ENCODE peak calls at places on chromosomes 12 and 14, in six cellular contexts. X, O, B, J, A and W are unnamed samples.

GRCh38 chr12:34396861-34397590 is 374.7 kb downstream of the ALG10 start:
- DNase-seq in X (no peak), O (no peak), B (no peak), J (peak), A (no peak), W (no peak)

GRCh38 chr14:30791522-30792351 is 82.6 kb upstream of the COCH start:
- DNase-seq in X (no peak), O (no peak), B (no peak), J (no peak), A (no peak), W (no peak)

GRCh38 chr12:94644141-94644575 is 6.2 kb downstream of the TMCC3 start:
- DNase-seq in X (peak), O (no peak), B (no peak), J (peak), A (no peak), W (no peak)

GRCh38 chr12:52321433-52321832 is 235 bp upstream of the KRT83 start:
- DNase-seq in X (no peak), O (no peak), B (no peak), J (no peak), A (no peak), W (no peak)

GRCh38 chr12:29104495-29104894 is 44.6 kb upstream of the FAR2 start:
- DNase-seq in X (no peak), O (no peak), B (no peak), J (no peak), A (no peak), W (no peak)

GRCh38 chr14:59543873-59544272 is 32.7 kb downstream of the CCDC175 start:
- DNase-seq in X (no peak), O (no peak), B (no peak), J (no peak), A (no peak), W (no peak)

GRCh38 chr12:46800160-46800559 is 25.6 kb downstream of the SLC38A4 start:
- DNase-seq in X (no peak), O (no peak), B (no peak), J (no peak), A (no peak), W (peak)

GRCh38 chr12:120350576-120351350 is 18.2 kb downstream of the MSI1 start:
- DNase-seq in X (no peak), O (no peak), B (no peak), J (no peak), A (no peak), W (no peak)

GRCh38 chr14:90842726-90843125 is 26.5 kb upstream of the TTC7B start:
- DNase-seq in X (peak), O (no peak), B (no peak), J (peak), A (no peak), W (no peak)

GRCh38 chr12:15541996-15542631 is 219.8 kb downstream of the PTPRO start:
- DNase-seq in X (no peak), O (no peak), B (no peak), J (peak), A (peak), W (no peak)

GRCh38 chr12:99043319-99043914 is 398.3 kb downstream of the APAF1 start:
- DNase-seq in X (peak), O (peak), B (peak), J (peak), A (peak), W (peak)

GRCh38 chr14:57982802-57983201 is 116.9 kb upstream of the SLC35F4 start:
- DNase-seq in X (peak), O (no peak), B (no peak), J (no peak), A (no peak), W (no peak)

GRCh38 chr14:55846852-55847471 is 267.0 kb downstream of the KTN1 start:
- DNase-seq in X (peak), O (no peak), B (no peak), J (no peak), A (peak), W (no peak)

GRCh38 chr12:120367924-120368788 is 808 bp downstream of the MSI1 start:
- DNase-seq in X (no peak), O (peak), B (no peak), J (no peak), A (no peak), W (peak)

GRCh38 chr12:65886996-65887395 is 62.7 kb downstream of the HMGA2 start:
- DNase-seq in X (peak), O (no peak), B (peak), J (no peak), A (peak), W (no peak)

GRCh38 chr12:44874981-44875416 is 1.1 kb downstream of the NELL2 start:
- DNase-seq in X (no peak), O (peak), B (no peak), J (no peak), A (no peak), W (peak)

GRCh38 chr14:33679461-33680225 is 271.2 kb downstream of the EGLN3 start:
- DNase-seq in X (peak), O (no peak), B (no peak), J (no peak), A (peak), W (no peak)

GRCh38 chr12:67366530-67367196 is 97.5 kb downstream of the CAND1 start:
- DNase-seq in X (peak), O (no peak), B (no peak), J (no peak), A (peak), W (no peak)

GRCh38 chr12:132476421-132476820 is 13.5 kb upstream of the FBRSL1 start:
- DNase-seq in X (no peak), O (no peak), B (no peak), J (no peak), A (no peak), W (no peak)

GRCh38 chr12:88298014-88298682 is 156.0 kb downstream of the TMTC3 start:
- DNase-seq in X (no peak), O (no peak), B (no peak), J (no peak), A (peak), W (no peak)

GRCh38 chr14:103127861-103128598 is 4.8 kb downstream of the TNFAIP2 start:
- DNase-seq in X (no peak), O (no peak), B (no peak), J (peak), A (no peak), W (no peak)

GRCh38 chr12:92539966-92540791 is 162.6 kb upstream of the PLEKHG7 start:
- DNase-seq in X (no peak), O (peak), B (no peak), J (peak), A (no peak), W (peak)

GRCh38 chr12:100024974-100025555 is 40.3 kb upstream of the ANKS1B start:
- DNase-seq in X (no peak), O (no peak), B (no peak), J (no peak), A (no peak), W (no peak)

GRCh38 chr12:104573-105081 is 38.1 kb downstream of the IQSEC3 start:
- DNase-seq in X (no peak), O (no peak), B (no peak), J (no peak), A (no peak), W (peak)

GRCh38 chr14:85934123-85934885 is 404.4 kb downstream of the FLRT2 start:
- DNase-seq in X (no peak), O (no peak), B (no peak), J (peak), A (peak), W (peak)

GRCh38 chr12:46084666-46085631 is 94.6 kb upstream of the SCAF11 start:
- DNase-seq in X (no peak), O (peak), B (no peak), J (no peak), A (no peak), W (peak)

GRCh38 chr14:90439874-90440442 is 43.1 kb downstream of the CALM1 start:
- DNase-seq in X (no peak), O (no peak), B (no peak), J (no peak), A (no peak), W (peak)

GRCh38 chr12:694734-695503 is 31.7 kb upstream of the NINJ2 start:
- DNase-seq in X (no peak), O (no peak), B (no peak), J (no peak), A (no peak), W (no peak)

GRCh38 chr12:118398878-118399277 is 22.5 kb downstream of the SUDS3 start:
- DNase-seq in X (no peak), O (no peak), B (no peak), J (no peak), A (no peak), W (no peak)

GRCh38 chr12:106288134-106288509 is 14.4 kb upstream of the TCP11L2 start:
- DNase-seq in X (no peak), O (no peak), B (no peak), J (no peak), A (peak), W (no peak)

GRCh38 chr12:96981053-96981452 is 74.0 kb downstream of the NEDD1 start:
- DNase-seq in X (peak), O (peak), B (no peak), J (no peak), A (peak), W (no peak)

GRCh38 chr12:62481843-62482540 is 15.4 kb downstream of the MON2 start:
- DNase-seq in X (no peak), O (no peak), B (no peak), J (no peak), A (no peak), W (no peak)

GRCh38 chr14:38357557-38357956 is 101.7 kb upstream of the CLEC14A start:
- DNase-seq in X (peak), O (no peak), B (no peak), J (no peak), A (peak), W (no peak)

GRCh38 chr12:109531411-109531810 is 41.9 kb downstream of the MMAB start:
- DNase-seq in X (no peak), O (no peak), B (no peak), J (no peak), A (no peak), W (no peak)

GRCh38 chr12:45192707-45193106 is 23.2 kb upstream of the ANO6 start:
- DNase-seq in X (no peak), O (no peak), B (no peak), J (no peak), A (no peak), W (no peak)

GRCh38 chr14:67881225-67881624 is 61.6 kb downstream of the RAD51B start:
- DNase-seq in X (no peak), O (no peak), B (no peak), J (no peak), A (no peak), W (no peak)

GRCh38 chr14:94689218-94689984 is 77.2 kb downstream of the SERPINA3 start:
- DNase-seq in X (peak), O (peak), B (no peak), J (peak), A (peak), W (peak)
- H3K4me3 ChIP-seq in X (peak), O (no peak), B (peak), J (no peak), A (peak), W (peak)

DNA sequence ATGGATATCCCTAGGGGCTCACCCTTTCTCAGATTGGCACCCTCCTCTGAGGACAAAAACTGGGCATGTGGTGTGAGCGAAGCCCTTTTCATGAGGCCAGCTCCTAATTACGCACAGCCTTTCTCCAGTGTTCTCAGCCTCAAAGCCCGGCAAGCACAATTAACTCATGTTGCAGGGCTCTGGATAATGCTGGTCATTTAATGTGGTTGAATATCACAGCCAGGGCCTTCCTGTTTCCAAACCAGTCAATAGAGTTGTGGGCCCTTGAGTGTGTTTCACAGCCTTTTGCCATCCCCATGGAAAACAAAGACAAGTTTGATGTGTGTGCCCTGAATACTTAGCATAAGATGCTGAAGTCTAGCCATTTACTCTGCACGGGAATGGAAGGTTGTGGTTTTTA is 114.2 kb upstream of the ARHGAP5 start:
- DNase-seq in X (no peak), O (no peak), B (no peak), J (no peak), A (no peak), W (no peak)
- H3K4me3 ChIP-seq in X (no peak), O (no peak), B (no peak), J (no peak), A (no peak), W (no peak)

GRCh38 chr12:2376855-2377657 is 324.3 kb downstream of the CACNA1C start:
- DNase-seq in X (no peak), O (peak), B (no peak), J (no peak), A (no peak), W (peak)

GRCh38 chr12:2375871-2376270 is 323.1 kb downstream of the CACNA1C start:
- DNase-seq in X (no peak), O (no peak), B (no peak), J (no peak), A (no peak), W (no peak)

GRCh38 chr12:2383276-2384028 is 330.7 kb downstream of the CACNA1C start:
- DNase-seq in X (no peak), O (peak), B (no peak), J (no peak), A (no peak), W (no peak)

GRCh38 chr12:2382391-2383155 is 329.8 kb downstream of the CACNA1C start:
- DNase-seq in X (no peak), O (no peak), B (no peak), J (no peak), A (peak), W (no peak)

GRCh38 chr12:2378835-2379330 is 326.1 kb downstream of the CACNA1C start:
- DNase-seq in X (no peak), O (no peak), B (no peak), J (no peak), A (no peak), W (no peak)
- H3K4me3 ChIP-seq in X (no peak), O (no peak), B (no peak), J (no peak), A (no peak), W (no peak)

DNA sequence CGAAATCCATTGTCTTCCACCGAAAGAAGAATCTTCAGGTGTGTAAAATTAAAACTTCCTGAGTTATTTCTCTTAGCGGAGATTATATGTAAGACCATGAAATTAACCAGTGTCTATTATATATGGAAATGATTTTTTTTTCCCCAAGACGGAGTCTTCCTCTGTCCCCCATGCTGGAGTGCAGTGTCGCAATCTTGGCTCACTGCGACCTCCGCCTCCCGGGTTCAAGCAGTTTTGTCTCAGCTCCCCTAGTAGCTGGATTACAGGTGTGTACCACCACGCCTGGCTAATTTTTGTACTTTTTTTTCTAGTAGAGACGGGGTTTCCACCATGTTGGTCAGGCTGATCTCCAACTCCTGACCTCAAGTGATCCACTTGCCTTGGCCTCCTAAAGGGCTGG is 2.8 kb downstream of the RAN start:
- DNase-seq in X (no peak), O (no peak), B (no peak), J (no peak), A (no peak), W (no peak)
- H3K4me3 ChIP-seq in X (no peak), O (no peak), B (no peak), J (no peak), A (no peak), W (peak)

GRCh38 chr12:54611715-54612116 is 23.0 kb downstream of the LACRT start:
- DNase-seq in X (no peak), O (no peak), B (no peak), J (no peak), A (no peak), W (no peak)

GRCh38 chr12:54606556-54606955 is 18.1 kb upstream of the PPP1R1A start:
- DNase-seq in X (no peak), O (peak), B (no peak), J (no peak), A (no peak), W (no peak)

GRCh38 chr12:54608156-54608555 is 19.7 kb upstream of the PPP1R1A start:
- DNase-seq in X (no peak), O (no peak), B (no peak), J (no peak), A (no peak), W (no peak)

GRCh38 chr12:54605138-54605970 is 16.9 kb upstream of the PPP1R1A start:
- DNase-seq in X (no peak), O (no peak), B (no peak), J (no peak), A (no peak), W (no peak)

DNA sequence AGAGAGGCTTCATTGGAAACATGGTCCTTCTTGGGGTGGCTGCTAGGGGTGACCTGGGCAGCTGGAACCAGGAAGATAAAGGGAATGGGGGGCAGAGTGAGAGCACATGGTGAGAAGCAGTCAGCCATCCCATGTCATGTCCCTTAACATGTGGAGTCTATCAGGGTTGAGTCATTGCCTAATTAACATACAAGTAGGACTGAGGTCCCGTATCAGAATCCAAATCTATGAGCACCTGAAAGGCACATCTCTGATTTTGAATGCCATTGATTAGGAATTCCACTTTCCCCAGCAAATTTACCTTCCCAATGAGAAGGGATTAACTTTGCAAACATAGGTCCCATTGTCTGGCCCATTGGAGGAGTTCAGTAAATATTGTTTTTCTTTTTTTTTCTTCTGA is 20.3 kb upstream of the PPP1R1A start:
- DNase-seq in X (no peak), O (peak), B (no peak), J (no peak), A (no peak), W (no peak)
- H3K4me3 ChIP-seq in X (no peak), O (no peak), B (no peak), J (no peak), A (no peak), W (no peak)